ENCODE peak calls at places on chromosomes 2 and 18, in four cellular contexts. H is A549, K is heart right ventricle, V is transverse colon. O is an unnamed sample.

GRCh38 chr2:219125225-219125885 is 35.3 kb downstream of the NHEJ1 start:
- DNase-seq in K (peak; percentile 34), H (peak; percentile 31), V (peak; percentile 85), O (peak; percentile 96)

GRCh38 chr2:203591642-203592041 is 56.5 kb upstream of the RAPH1 start:
- DNase-seq in K (no peak), H (no peak), V (no peak), O (peak; percentile 48)

GRCh38 chr2:241842620-241843211 is 16.0 kb downstream of the PDCD1 start:
- DNase-seq in H (no peak), K (peak; percentile 49), V (peak; percentile 65), O (no peak)

GRCh38 chr2:149488719-149489440 is 98.7 kb downstream of the MMADHC start:
- DNase-seq in V (no peak), K (no peak), H (no peak), O (no peak)

GRCh38 chr2:201907128-201907886 is 101.0 kb downstream of the CDK15 start:
- DNase-seq in V (no peak), K (no peak), H (no peak), O (peak; percentile 38)

GRCh38 chr2:189149981-189150380 is 29.6 kb downstream of the COL5A2 start:
- DNase-seq in H (no peak), K (no peak), V (no peak), O (peak; percentile 69)

GRCh38 chr2:235940330-235940729 is 227.9 kb downstream of the GBX2 start:
- DNase-seq in V (peak; percentile 21), K (peak; percentile 26), H (peak; percentile 13), O (peak; percentile 72)

GRCh38 chr2:170651603-170652002 is 63.5 kb upstream of the SP5 start:
- DNase-seq in V (no peak), K (no peak), H (no peak), O (no peak)

GRCh38 chr2:207352978-207353377 is 176.8 kb upstream of the CREB1 start:
- DNase-seq in K (no peak), H (no peak), V (no peak), O (peak; percentile 21)

GRCh38 chr2:129912066-129912820 is 67.2 kb upstream of the RAB6C start:
- DNase-seq in V (no peak), K (no peak), H (no peak), O (no peak)

DNA sequence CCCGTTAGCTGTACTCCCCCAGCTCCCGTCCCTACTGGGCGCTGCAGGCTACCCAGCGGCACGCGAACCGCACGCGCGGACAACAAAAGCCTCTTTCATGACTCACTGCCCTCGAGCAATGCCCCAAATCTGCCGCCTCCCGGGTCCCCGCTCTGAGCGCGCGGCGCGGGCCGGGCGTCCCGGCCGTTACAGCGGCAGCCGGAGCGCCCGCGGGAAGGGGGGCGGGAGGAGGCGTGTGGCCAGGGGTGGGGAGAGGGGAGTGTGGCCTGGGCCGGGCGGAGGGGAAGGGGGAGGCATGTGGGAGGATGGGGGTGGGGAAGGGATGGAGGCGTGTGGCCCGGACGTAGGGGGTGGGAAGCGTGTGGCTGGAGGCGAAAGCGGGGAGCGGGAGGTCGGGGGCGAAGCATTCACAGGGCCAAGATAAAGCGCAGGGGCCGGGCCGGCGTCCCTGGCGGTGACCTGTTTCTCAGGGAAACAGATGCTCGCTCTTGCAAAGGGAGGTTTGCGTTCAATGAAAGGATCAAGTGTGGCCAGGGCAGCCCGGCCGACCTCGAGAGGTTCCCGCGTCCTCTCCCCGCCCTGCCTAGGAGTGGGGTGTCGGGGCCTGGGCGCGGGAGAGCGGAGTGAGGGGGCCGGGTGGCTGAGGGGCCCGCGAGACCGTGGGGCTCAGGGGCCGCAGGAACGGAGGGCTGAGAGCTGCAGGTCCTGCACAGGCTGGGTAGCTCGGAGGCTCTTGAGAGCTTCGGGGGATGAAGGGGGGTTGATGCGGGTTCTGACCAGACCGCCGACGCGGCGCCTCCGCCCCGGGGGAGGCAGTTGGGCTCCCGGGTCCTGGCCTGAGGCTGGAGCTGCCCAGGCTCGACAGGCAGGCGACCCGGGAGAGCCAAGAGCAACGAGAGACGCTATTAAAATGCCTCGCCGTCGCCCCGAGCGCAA is 3.5 kb upstream of the NEUROD1 start:
- DNase-seq in V (no peak), H (peak; percentile 28), K (no peak), O (peak; percentile 73)
- H3K4me3 ChIP-seq in V (no peak overlapping the region), H (peak overlapping the region; percentile 39), K (no peak overlapping the region), O (no peak overlapping the region)

GRCh38 chr2:159613515-159614336 is 2.6 kb downstream of the BAZ2B start:
- DNase-seq in V (no peak), K (no peak), H (no peak), O (peak; percentile 44)
- TF ChIP-seq CTCF in V (no peak), K (no peak), H (no peak), O (no peak)

GRCh38 chr2:237858294-237859081 is 935 bp upstream of the RAMP1 start:
- DNase-seq in K (peak; percentile 47), H (peak; percentile 55), V (peak; percentile 64), O (peak; percentile 92)
- H3K4me3 ChIP-seq in K (no peak overlapping the region), H (no peak overlapping the region), V (peak overlapping the region; percentile 49), O (no peak overlapping the region)

GRCh38 chr2:8003462-8004075 is 678.3 kb upstream of the ID2 start:
- DNase-seq in H (no peak), V (peak; percentile 19), K (peak; percentile 63), O (peak; percentile 87)

GRCh38 chr2:8004250-8004681 is 677.6 kb upstream of the ID2 start:
- DNase-seq in K (no peak), V (peak; percentile 48), H (peak; percentile 47), O (peak; percentile 74)

GRCh38 chr2:7999683-8000476 is 682.0 kb upstream of the ID2 start:
- DNase-seq in V (no peak), K (no peak), H (no peak), O (peak; percentile 22)

GRCh38 chr2:8002765-8003393 is 679.0 kb upstream of the ID2 start:
- DNase-seq in K (no peak), H (no peak), V (no peak), O (no peak)

DNA sequence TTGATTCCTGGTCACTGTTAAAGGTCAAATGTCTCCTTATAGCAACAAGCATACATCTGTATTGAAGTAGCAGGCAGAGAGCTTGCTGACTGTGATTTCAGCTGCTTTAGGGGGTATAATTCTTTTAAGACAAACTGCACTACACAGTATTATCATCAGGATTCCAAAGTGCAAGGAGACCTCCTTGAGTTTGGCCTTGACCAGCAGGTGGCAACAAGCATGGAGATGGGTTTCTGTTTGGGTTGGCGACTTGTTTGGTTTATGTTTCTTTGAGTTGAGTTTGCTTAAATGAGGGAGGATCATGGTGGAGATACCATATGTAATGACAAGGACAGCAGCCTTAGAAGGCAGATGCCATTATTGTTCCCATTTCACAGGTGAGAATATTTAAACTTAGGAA is 681.0 kb upstream of the ID2 start:
- DNase-seq in K (no peak), H (peak; percentile 12), V (no peak), O (no peak)
- TF ChIP-seq CTCF in K (no peak), H (peak; percentile 38), V (peak; percentile 8), O (no peak)

GRCh38 chr2:66443183-66443976 is 8.5 kb downstream of the MEIS1 start:
- DNase-seq in H (no peak), K (peak; percentile 16), V (no peak), O (peak; percentile 28)
- H3K4me3 ChIP-seq in H (no peak overlapping the region), K (peak overlapping the region; percentile 84), V (peak overlapping the region; percentile 29), O (peak overlapping the region; percentile 72)

GRCh38 chr18:54423831-54424230 is 66.1 kb downstream of the C18orf54 start:
- DNase-seq in K (no peak), V (no peak), H (no peak), O (no peak)
- TF ChIP-seq CTCF in K (no peak), V (no peak), H (no peak), O (no peak)

DNA sequence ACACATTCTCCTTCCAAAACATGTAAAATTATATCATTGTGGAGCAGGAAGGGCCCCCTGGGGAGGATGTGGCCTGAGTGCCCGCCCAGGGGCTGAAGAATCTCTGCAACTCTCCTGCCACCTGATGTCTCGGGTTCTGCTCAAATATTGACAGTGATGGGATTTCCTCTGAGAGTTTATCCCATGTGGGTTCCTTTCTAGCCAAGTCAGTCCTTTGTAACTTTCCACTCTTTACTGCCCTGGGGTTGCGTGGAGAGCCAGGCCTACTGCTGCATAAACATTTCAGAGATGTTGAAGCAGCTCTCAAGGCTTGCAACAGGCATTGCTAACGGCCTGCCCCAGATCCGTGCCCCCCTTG is 4.0 kb upstream of the RAB17 start:
- DNase-seq in V (no peak), K (no peak), H (no peak), O (no peak)
- H3K4me3 ChIP-seq in V (no peak overlapping the region), K (no peak overlapping the region), H (no peak overlapping the region), O (no peak overlapping the region)

O was measured in foreskin fibroblast.